ENCODE peak calls at places on chromosomes 5 and 9, in eight cellular contexts. U is nucleus accumbens; N is choroid plexus epithelial cell; S is RPMI7951; W is T-helper 9 cell; Z is SW 1271; C is COR-L47; X is activated CD8-positive, alpha-beta T cell treated with anti-CD3 and anti-CD28 coated beads, Interleukin-2, amount 10 ng/mL, durations not matched to agents 7 days and 5 days. J is an unnamed sample.

GRCh38 chr5:40484495-40484894 is 195.2 kb upstream of the PTGER4 start:
- DNase-seq in Z (no peak), N (no peak), S (no peak), U (no peak), X (no peak), W (no peak), C (no peak), J (no peak)

GRCh38 chr9:110072597-110073355 is 135.2 kb downstream of the C9orf152 start:
- DNase-seq in X (no peak), Z (no peak), U (no peak), W (no peak), N (no peak), S (no peak), C (no peak), J (no peak)

GRCh38 chr9:75111019-75111622 is 22.8 kb downstream of the OSTF1 start:
- DNase-seq in W (no peak), X (no peak), C (no peak), S (no peak), N (no peak), Z (no peak), U (no peak), J (no peak)

GRCh38 chr5:98783051-98783649 is 9.7 kb downstream of the RGMB start:
- DNase-seq in N (no peak), S (no peak), W (no peak), X (no peak), C (no peak), U (no peak), Z (no peak), J (no peak)

GRCh38 chr5:174425271-174425963 is 299.0 kb upstream of the MSX2 start:
- DNase-seq in N (no peak), U (no peak), C (no peak), S (no peak), X (no peak), W (no peak), Z (no peak), J (no peak)

GRCh38 chr5:134958755-134959154 is 9.0 kb upstream of the CATSPER3 start:
- DNase-seq in U (no peak), C (no peak), S (no peak), Z (no peak), X (no peak), N (no peak), W (no peak), J (no peak)

GRCh38 chr9:122252796-122253195 is 11.8 kb downstream of the RBM18 start:
- DNase-seq in U (no peak), W (no peak), C (no peak), N (peak), X (no peak), Z (no peak), S (no peak), J (no peak)

GRCh38 chr5:148425808-148426207 is 42.0 kb downstream of the FBXO38 start:
- DNase-seq in N (peak), S (no peak), U (no peak), X (no peak), W (no peak), C (no peak), Z (no peak), J (no peak)

GRCh38 chr9:91572811-91573210 is 149.2 kb upstream of the NFIL3 start:
- DNase-seq in C (no peak), N (no peak), X (no peak), W (no peak), Z (no peak), U (no peak), S (no peak), J (no peak)

GRCh38 chr5:1384521-1384920 is 39.6 kb upstream of the CLPTM1L start:
- DNase-seq in Z (no peak), C (no peak), W (no peak), X (no peak), U (no peak), S (no peak), N (no peak), J (no peak)

GRCh38 chr9:28155671-28156070 is 582.4 kb upstream of the C9orf72 start:
- DNase-seq in W (no peak), U (no peak), Z (no peak), S (no peak), C (no peak), X (no peak), N (peak), J (no peak)

GRCh38 chr5:81965510-81965909 is 6.3 kb upstream of the ATG10 start:
- DNase-seq in W (no peak), C (no peak), S (peak), X (no peak), N (no peak), Z (peak), U (no peak), J (no peak)

GRCh38 chr5:17951392-17952169 is 317.3 kb downstream of the TAF11L14 start:
- DNase-seq in X (no peak), C (peak), W (no peak), U (no peak), Z (no peak), S (no peak), N (no peak), J (no peak)

GRCh38 chr5:83844320-83845068 is 123.8 kb upstream of the HAPLN1 start:
- DNase-seq in N (peak), C (no peak), U (no peak), X (peak), Z (no peak), W (no peak), S (peak), J (no peak)

GRCh38 chr5:10652606-10653005 is 88.7 kb downstream of the ANKRD33B start:
- DNase-seq in U (no peak), S (no peak), Z (no peak), N (no peak), X (no peak), W (no peak), C (no peak), J (no peak)

GRCh38 chr9:98430535-98430934 is 175.1 kb upstream of the TBC1D2 start:
- DNase-seq in W (no peak), Z (no peak), S (no peak), U (no peak), N (peak), X (no peak), C (no peak), J (no peak)

GRCh38 chr5:5665225-5666075 is 243.0 kb downstream of the ICE1 start:
- DNase-seq in X (no peak), S (peak), C (no peak), N (peak), W (no peak), U (no peak), Z (peak), J (no peak)

GRCh38 chr9:101315129-101315459 is 69.7 kb downstream of the BAAT start:
- DNase-seq in N (no peak), W (no peak), X (no peak), S (no peak), Z (no peak), U (no peak), C (no peak), J (no peak)

GRCh38 chr5:135204151-135204600 is 170.1 kb upstream of the PITX1 start:
- DNase-seq in U (no peak), C (peak), W (no peak), Z (peak), N (no peak), S (peak), X (no peak), J (no peak)

GRCh38 chr5:43193171-43193951 is 1.3 kb downstream of the NIM1K start:
- DNase-seq in C (peak), X (peak), N (peak), W (no peak), U (peak), S (peak), Z (peak), J (no peak)

GRCh38 chr5:179906795-179907569 is 715 bp downstream of the TBC1D9B start:
- DNase-seq in N (peak), U (no peak), C (no peak), Z (no peak), W (peak), X (peak), S (peak), J (peak)

GRCh38 chr9:80842383-80842782 is 847.0 kb downstream of the TLE1 start:
- DNase-seq in W (no peak), N (peak), Z (no peak), X (no peak), C (no peak), S (no peak), U (no peak), J (no peak)

GRCh38 chr9:72871685-72872084 is 81.2 kb downstream of the ALDH1A1 start:
- DNase-seq in U (no peak), C (peak), Z (peak), X (no peak), S (no peak), N (peak), W (no peak), J (no peak)

GRCh38 chr9:113501129-113501686 is 37.7 kb downstream of the RGS3 start:
- DNase-seq in W (no peak), Z (no peak), N (no peak), C (no peak), U (no peak), S (no peak), X (no peak), J (no peak)

GRCh38 chr9:20623021-20623747 is 885 bp upstream of the MLLT3 start:
- DNase-seq in N (no peak), C (peak), U (peak), X (peak), W (peak), Z (no peak), S (no peak), J (peak)

GRCh38 chr5:75566710-75567309 is 44.4 kb upstream of the ANKDD1B start:
- DNase-seq in U (no peak), N (peak), Z (peak), C (no peak), W (no peak), S (peak), X (peak), J (no peak)

GRCh38 chr5:59724482-59725392 is 168.8 kb downstream of the PDE4D start:
- DNase-seq in N (peak), W (no peak), X (peak), C (peak), S (peak), Z (peak), U (no peak), J (no peak)

GRCh38 chr5:9507974-9508373 is 37.9 kb downstream of the SEMA5A start:
- DNase-seq in X (no peak), N (peak), Z (no peak), S (peak), C (no peak), W (no peak), U (no peak), J (no peak)

GRCh38 chr5:135448796-135449507 is 1.8 kb upstream of the DCANP1 start:
- DNase-seq in Z (no peak), S (peak), U (no peak), C (no peak), W (no peak), N (no peak), X (no peak), J (no peak)